ENCODE peak calls at places on chromosomes 3 and 15, in nine cellular contexts. Q, L, J, F, U, S, A, P and Z are unnamed samples.

GRCh38 chr3:168100777-168101492 is 5.2 kb upstream of the GOLIM4 start:
- DNase-seq in A (no peak), S (no peak), P (no peak), L (no peak), Q (no peak), F (no peak), U (no peak), J (no peak), Z (no peak)

GRCh38 chr3:38726751-38727150 is 77.3 kb upstream of the SCN5A start:
- DNase-seq in F (no peak), J (no peak), P (no peak), U (no peak), S (no peak), Q (no peak), A (no peak), L (no peak), Z (no peak)

GRCh38 chr3:169207089-169207488 is 456.4 kb downstream of the MECOM start:
- DNase-seq in S (no peak), J (no peak), Q (no peak), L (no peak), A (no peak), U (no peak), P (no peak), F (no peak), Z (no peak)

GRCh38 chr3:7144696-7145308 is 283.9 kb downstream of the GRM7 start:
- DNase-seq in L (no peak), P (peak), Q (no peak), J (peak), A (peak), U (no peak), S (peak), F (no peak), Z (peak)

GRCh38 chr15:64773606-64774555 is 1.5 kb downstream of the RBPMS2 start:
- DNase-seq in P (no peak), J (peak), F (no peak), U (no peak), L (no peak), A (no peak), Q (no peak), S (no peak), Z (peak)

GRCh38 chr3:138479355-138479964 is 45.0 kb downstream of the ESYT3 start:
- DNase-seq in Q (no peak), A (peak), U (no peak), L (peak), F (peak), J (peak), S (no peak), P (peak), Z (peak)

GRCh38 chr3:53354945-53355498 is 7.7 kb upstream of the DCP1A start:
- DNase-seq in S (no peak), A (no peak), F (no peak), Q (no peak), P (no peak), U (no peak), L (no peak), J (no peak), Z (no peak)

GRCh38 chr3:148074057-148074456 is 623.6 kb upstream of the AGTR1 start:
- DNase-seq in F (no peak), J (no peak), Q (no peak), P (no peak), S (no peak), A (no peak), L (no peak), U (no peak), Z (no peak)

GRCh38 chr3:107241217-107241616 is 136.0 kb upstream of the CCDC54 start:
- DNase-seq in P (peak), A (peak), J (peak), Q (peak), F (peak), U (no peak), S (no peak), L (no peak), Z (peak)

GRCh38 chr3:161156936-161157335 is 51.8 kb upstream of the B3GALNT1 start:
- DNase-seq in J (no peak), F (no peak), S (no peak), Q (no peak), A (no peak), U (no peak), L (no peak), P (no peak), Z (no peak)

GRCh38 chr3:61943975-61944374 is 382.6 kb downstream of the PTPRG start:
- DNase-seq in A (no peak), P (no peak), U (no peak), F (no peak), J (no peak), Q (no peak), S (no peak), L (no peak), Z (no peak)

GRCh38 chr15:75544273-75544862 is 34.7 kb downstream of the PTPN9 start:
- DNase-seq in L (no peak), S (no peak), A (no peak), Q (no peak), F (no peak), J (no peak), P (no peak), U (no peak), Z (no peak)

GRCh38 chr15:96331141-96331941 is 841 bp downstream of the NR2F2 start:
- DNase-seq in J (no peak), A (no peak), Q (no peak), L (no peak), U (no peak), P (peak), S (no peak), F (no peak), Z (peak)